ENCODE peak calls at places on chromosomes 4 and X, in four cellular contexts. One of them, this sample, is unnamed.

GRCh38 chr4:4416981-4417380 is 30.1 kb downstream of the NSG1 start:
- DNase-seq in stomach: no peak
- DNase-seq in ovary: no peak
- DNase-seq in tibial nerve: no peak
- DNase-seq in this sample: no peak

GRCh38 chr4:165440415-165440882 is 61.6 kb downstream of the CPE start:
- DNase-seq in stomach: no peak
- DNase-seq in ovary: no peak
- DNase-seq in tibial nerve: no peak
- DNase-seq in this sample: no peak

GRCh38 chrX:114344756-114345155 is 239.1 kb upstream of the HTR2C start:
- DNase-seq in stomach: no peak
- DNase-seq in ovary: no peak
- DNase-seq in tibial nerve: no peak
- DNase-seq in this sample: no peak

GRCh38 chrX:132452911-132453550 is 35.8 kb downstream of the MBNL3 start:
- DNase-seq in stomach: no peak
- DNase-seq in ovary: no peak
- DNase-seq in tibial nerve: no peak
- DNase-seq in this sample: no peak

GRCh38 chr4:69910016-69910782 is 20.7 kb upstream of the CSN1S1 start:
- DNase-seq in stomach: no peak
- DNase-seq in ovary: no peak
- DNase-seq in tibial nerve: no peak
- DNase-seq in this sample: no peak

GRCh38 chr4:15434086-15434485 is 6.3 kb downstream of the C1QTNF7 start:
- DNase-seq in stomach: no peak
- DNase-seq in ovary: no peak
- DNase-seq in tibial nerve: peak; percentile 65
- DNase-seq in this sample: peak; percentile 24

GRCh38 chr4:44725166-44725565 is 1.2 kb downstream of the GNPDA2 start:
- DNase-seq in stomach: no peak
- DNase-seq in ovary: no peak
- DNase-seq in tibial nerve: no peak
- DNase-seq in this sample: no peak

GRCh38 chr4:122873752-122874151 is 47.1 kb downstream of the FGF2 start:
- DNase-seq in stomach: no peak
- DNase-seq in ovary: no peak
- DNase-seq in tibial nerve: no peak
- DNase-seq in this sample: no peak

GRCh38 chr4:158347596-158347995 is 137.3 kb downstream of the TMEM144 start:
- DNase-seq in stomach: no peak
- DNase-seq in ovary: no peak
- DNase-seq in tibial nerve: no peak
- DNase-seq in this sample: no peak

GRCh38 chr4:47942420-47942819 is 28.0 kb upstream of the NFXL1 start:
- DNase-seq in stomach: no peak
- DNase-seq in ovary: no peak
- DNase-seq in tibial nerve: no peak
- DNase-seq in this sample: no peak

GRCh38 chr4:23717528-23718248 is 172.2 kb downstream of the PPARGC1A start:
- DNase-seq in stomach: no peak
- DNase-seq in ovary: no peak
- DNase-seq in tibial nerve: no peak
- DNase-seq in this sample: no peak

GRCh38 chr4:8544741-8545438 is 35.3 kb upstream of the GPR78 start:
- DNase-seq in stomach: no peak
- DNase-seq in ovary: no peak
- DNase-seq in tibial nerve: no peak
- DNase-seq in this sample: no peak

GRCh38 chr4:29852537-29852936 is 867.6 kb upstream of the PCDH7 start:
- DNase-seq in stomach: no peak
- DNase-seq in ovary: no peak
- DNase-seq in tibial nerve: no peak
- DNase-seq in this sample: no peak

GRCh38 chr4:4752025-4752424 is 107.4 kb upstream of the MSX1 start:
- DNase-seq in stomach: no peak
- DNase-seq in ovary: no peak
- DNase-seq in tibial nerve: no peak
- DNase-seq in this sample: no peak

GRCh38 chr4:144663852-144664488 is 18.0 kb downstream of the HHIP start:
- DNase-seq in stomach: no peak
- DNase-seq in ovary: no peak
- DNase-seq in tibial nerve: no peak
- DNase-seq in this sample: no peak

GRCh38 chrX:56314334-56314733 is 82.2 kb downstream of the KLF8 start:
- DNase-seq in stomach: no peak
- DNase-seq in ovary: no peak
- DNase-seq in tibial nerve: no peak
- DNase-seq in this sample: no peak

GRCh38 chr4:176735300-176735699 is 57.4 kb downstream of the VEGFC start:
- DNase-seq in stomach: no peak
- DNase-seq in ovary: no peak
- DNase-seq in tibial nerve: no peak
- DNase-seq in this sample: no peak

GRCh38 chrX:136047969-136048368 is 62.7 kb downstream of the SLC9A6 start:
- DNase-seq in stomach: no peak
- DNase-seq in ovary: no peak
- DNase-seq in tibial nerve: no peak
- DNase-seq in this sample: no peak

GRCh38 chrX:140507982-140508305 is 3.1 kb upstream of the SOX3 start:
- DNase-seq in stomach: no peak
- DNase-seq in ovary: no peak
- DNase-seq in tibial nerve: no peak
- DNase-seq in this sample: no peak

GRCh38 chr4:87192155-87192919 is 28.1 kb downstream of the KLHL8 start:
- DNase-seq in stomach: no peak
- DNase-seq in ovary: no peak
- DNase-seq in tibial nerve: no peak
- DNase-seq in this sample: no peak

GRCh38 chrX:19190902-19191301 is 68.6 kb upstream of the ADGRG2 start:
- DNase-seq in stomach: no peak
- DNase-seq in ovary: no peak
- DNase-seq in tibial nerve: no peak
- DNase-seq in this sample: no peak

GRCh38 chr4:136012250-136012649 is 1520.0 kb downstream of the PCDH18 start:
- DNase-seq in stomach: no peak
- DNase-seq in ovary: no peak
- DNase-seq in tibial nerve: no peak
- DNase-seq in this sample: no peak

GRCh38 chr4:81580346-81581013 is 108.8 kb upstream of the RASGEF1B start:
- DNase-seq in stomach: no peak
- DNase-seq in ovary: no peak
- DNase-seq in tibial nerve: no peak
- DNase-seq in this sample: no peak

GRCh38 chrX:10628906-10629305 is 8.5 kb upstream of the MID1 start:
- DNase-seq in stomach: no peak
- DNase-seq in ovary: no peak
- DNase-seq in tibial nerve: no peak
- DNase-seq in this sample: no peak

GRCh38 chr4:156956947-156957346 is 14.7 kb downstream of the PDGFC start:
- DNase-seq in stomach: no peak
- DNase-seq in ovary: no peak
- DNase-seq in tibial nerve: no peak
- DNase-seq in this sample: no peak

GRCh38 chrX:153981771-153982533 is 9.4 kb downstream of the TMEM187 start:
- DNase-seq in stomach: no peak
- DNase-seq in ovary: peak; percentile 77
- DNase-seq in tibial nerve: peak; percentile 61
- DNase-seq in this sample: no peak

GRCh38 chrX:30887721-30888120 is 1.3 kb downstream of the TAB3 start:
- DNase-seq in stomach: no peak
- DNase-seq in ovary: no peak
- DNase-seq in tibial nerve: no peak
- DNase-seq in this sample: no peak
- H3K4me3 ChIP-seq in stomach: peak overlapping the region; percentile 71
- H3K4me3 ChIP-seq in ovary: peak overlapping the region; percentile 80
- H3K4me3 ChIP-seq in tibial nerve: peak overlapping the region; percentile 67
- H3K4me3 ChIP-seq in this sample: peak overlapping the region; percentile 91

DNA sequence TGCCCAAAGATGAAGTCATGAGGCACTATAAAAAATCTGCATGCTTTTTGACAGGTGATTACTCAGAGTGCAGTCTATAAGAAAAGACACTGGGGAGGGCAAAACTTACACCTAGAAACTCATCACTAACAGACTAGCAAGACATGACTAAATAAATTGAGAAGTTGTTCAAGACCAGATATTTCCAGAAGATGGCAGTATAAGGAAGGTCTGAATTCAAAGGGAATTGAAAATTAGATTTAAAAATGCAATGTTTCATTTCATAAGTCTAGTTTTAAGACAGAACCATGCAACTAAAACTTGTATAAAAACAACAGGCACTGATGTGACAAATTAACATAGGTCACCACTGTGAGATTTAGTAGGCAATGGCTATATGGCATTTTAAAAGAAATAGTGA is 232.5 kb upstream of the POF1B start:
- DNase-seq in stomach: no peak
- DNase-seq in ovary: no peak
- DNase-seq in tibial nerve: no peak
- DNase-seq in this sample: no peak
- TF ChIP-seq CTCF in stomach: no peak
- TF ChIP-seq CTCF in ovary: no peak
- TF ChIP-seq CTCF in tibial nerve: no peak
- TF ChIP-seq CTCF in this sample: no peak

GRCh38 chr4:134539729-134540231 is 338.2 kb upstream of the PABPC4L start:
- DNase-seq in stomach: no peak
- DNase-seq in ovary: no peak
- DNase-seq in tibial nerve: no peak
- DNase-seq in this sample: no peak
- TF ChIP-seq EP300 in stomach: no peak
- TF ChIP-seq EP300 in ovary: no peak
- TF ChIP-seq EP300 in tibial nerve: no peak
- TF ChIP-seq EP300 in this sample: no peak

GRCh38 chr4:40206421-40206820 is 9.6 kb downstream of the RHOH start:
- DNase-seq in stomach: no peak
- DNase-seq in ovary: no peak
- DNase-seq in tibial nerve: no peak
- DNase-seq in this sample: no peak

GRCh38 chr4:40210776-40211175 is 13.9 kb downstream of the RHOH start:
- DNase-seq in stomach: no peak
- DNase-seq in ovary: no peak
- DNase-seq in tibial nerve: no peak
- DNase-seq in this sample: no peak

GRCh38 chr4:40211224-40212185 is 14.7 kb downstream of the RHOH start:
- DNase-seq in stomach: no peak
- DNase-seq in ovary: no peak
- DNase-seq in tibial nerve: no peak
- DNase-seq in this sample: no peak

GRCh38 chr4:40212674-40213504 is 16.1 kb downstream of the RHOH start:
- DNase-seq in stomach: no peak
- DNase-seq in ovary: no peak
- DNase-seq in tibial nerve: no peak
- DNase-seq in this sample: no peak

GRCh38 chr4:40209401-40209800 is 12.6 kb downstream of the RHOH start:
- DNase-seq in stomach: no peak
- DNase-seq in ovary: no peak
- DNase-seq in tibial nerve: no peak
- DNase-seq in this sample: no peak
- H3K4me3 ChIP-seq in stomach: no peak overlapping the region
- H3K4me3 ChIP-seq in ovary: no peak overlapping the region
- H3K4me3 ChIP-seq in tibial nerve: no peak overlapping the region
- H3K4me3 ChIP-seq in this sample: no peak overlapping the region

GRCh38 chr4:169664615-169665014 is 44.2 kb downstream of the CLCN3 start:
- DNase-seq in stomach: no peak
- DNase-seq in ovary: no peak
- DNase-seq in tibial nerve: no peak
- DNase-seq in this sample: no peak

GRCh38 chr4:169663894-169664293 is 43.5 kb downstream of the CLCN3 start:
- DNase-seq in stomach: no peak
- DNase-seq in ovary: no peak
- DNase-seq in tibial nerve: no peak
- DNase-seq in this sample: no peak

GRCh38 chr4:169665039-169665732 is 44.8 kb downstream of the CLCN3 start:
- DNase-seq in stomach: no peak
- DNase-seq in ovary: no peak
- DNase-seq in tibial nerve: no peak
- DNase-seq in this sample: no peak

GRCh38 chr4:169662226-169662625 is 41.8 kb downstream of the CLCN3 start:
- DNase-seq in stomach: no peak
- DNase-seq in ovary: no peak
- DNase-seq in tibial nerve: no peak
- DNase-seq in this sample: no peak

GRCh38 chr4:169663402-169663801 is 43.0 kb downstream of the CLCN3 start:
- DNase-seq in stomach: no peak
- DNase-seq in ovary: no peak
- DNase-seq in tibial nerve: no peak
- DNase-seq in this sample: no peak
- TF ChIP-seq CTCF in stomach: no peak
- TF ChIP-seq CTCF in ovary: no peak
- TF ChIP-seq CTCF in tibial nerve: no peak
- TF ChIP-seq CTCF in this sample: no peak

GRCh38 chr4:46462746-46463145 is 72.8 kb upstream of the GABRA2 start:
- DNase-seq in stomach: no peak
- DNase-seq in ovary: no peak
- DNase-seq in tibial nerve: no peak
- DNase-seq in this sample: no peak
- TF ChIP-seq EP300 in stomach: no peak
- TF ChIP-seq EP300 in ovary: no peak
- TF ChIP-seq EP300 in tibial nerve: no peak
- TF ChIP-seq EP300 in this sample: no peak

GRCh38 chr4:184645904-184646610 is 3.2 kb downstream of the CASP3 start:
- DNase-seq in stomach: no peak
- DNase-seq in ovary: no peak
- DNase-seq in tibial nerve: no peak
- DNase-seq in this sample: no peak

GRCh38 chr4:184643726-184644125 is 5.5 kb downstream of the CASP3 start:
- DNase-seq in stomach: no peak
- DNase-seq in ovary: no peak
- DNase-seq in tibial nerve: no peak
- DNase-seq in this sample: no peak

GRCh38 chr4:184647391-184648101 is 1.7 kb downstream of the CASP3 start:
- DNase-seq in stomach: no peak
- DNase-seq in ovary: no peak
- DNase-seq in tibial nerve: no peak
- DNase-seq in this sample: no peak

GRCh38 chr4:184648220-184649025 is 824 bp downstream of the CASP3 start:
- DNase-seq in stomach: peak; percentile 70
- DNase-seq in ovary: peak; percentile 60
- DNase-seq in tibial nerve: peak; percentile 37
- DNase-seq in this sample: peak; percentile 92

GRCh38 chr4:184644553-184645307 is 4.5 kb downstream of the CASP3 start:
- DNase-seq in stomach: no peak
- DNase-seq in ovary: no peak
- DNase-seq in tibial nerve: no peak
- DNase-seq in this sample: no peak
- H3K4me3 ChIP-seq in stomach: no peak overlapping the region
- H3K4me3 ChIP-seq in ovary: no peak overlapping the region
- H3K4me3 ChIP-seq in tibial nerve: no peak overlapping the region
- H3K4me3 ChIP-seq in this sample: no peak overlapping the region